ENCODE peak calls at places on chromosomes 13 and 19, in four cellular contexts. U is esophagus muscularis mucosa; T is uterus; H is CD4-positive, alpha-beta T cell. P is an unnamed sample.

GRCh38 chr13:20439261-20439660 is 86.4 kb downstream of the CRYL1 start:
- DNase-seq in U (no peak), T (no peak), H (no peak), P (no peak)

GRCh38 chr13:102642475-102642874 is 45.7 kb downstream of the TPP2 start:
- DNase-seq in U (no peak), T (peak), H (no peak), P (peak)

GRCh38 chr19:36972594-36972993 is 56.5 kb downstream of the ZNF568 start:
- DNase-seq in U (no peak), T (peak), H (no peak), P (no peak)

GRCh38 chr13:110471833-110472162 is 89.7 kb downstream of the RAB20 start:
- DNase-seq in U (no peak), T (no peak), H (no peak), P (no peak)

GRCh38 chr13:99916366-99917103 is 55.0 kb downstream of the ZIC5 start:
- DNase-seq in U (no peak), T (no peak), H (no peak), P (no peak)

GRCh38 chr13:56166864-56167263 is 973.9 kb upstream of the PRR20A start:
- DNase-seq in U (no peak), T (no peak), H (no peak), P (no peak)

GRCh38 chr13:97911311-97912138 is 42.0 kb upstream of the IPO5 start:
- DNase-seq in U (no peak), T (no peak), H (no peak), P (no peak)

GRCh38 chr19:18379803-18380747 is 5.9 kb upstream of the GDF15 start:
- DNase-seq in U (peak), T (peak), H (no peak), P (no peak)

GRCh38 chr19:14472202-14472961 is 2.8 kb downstream of the PTGER1 start:
- DNase-seq in U (peak), T (peak), H (peak), P (peak)

GRCh38 chr13:111913790-111914189 is 153.2 kb upstream of the SOX1 start:
- DNase-seq in U (peak), T (no peak), H (no peak), P (no peak)

GRCh38 chr19:13619203-13619632 is 112.9 kb upstream of the CACNA1A start:
- DNase-seq in U (no peak), T (no peak), H (no peak), P (no peak)

GRCh38 chr13:67048793-67049150 is 181.4 kb downstream of the PCDH9 start:
- DNase-seq in U (no peak), T (no peak), H (no peak), P (no peak)

GRCh38 chr13:106318941-106319411 is 216.5 kb downstream of the EFNB2 start:
- DNase-seq in U (no peak), T (peak), H (no peak), P (no peak)

GRCh38 chr13:50358221-50358620 is 343.0 kb downstream of the KCNRG start:
- DNase-seq in U (peak), T (peak), H (no peak), P (no peak)

GRCh38 chr13:77177646-77178045 is 149.2 kb downstream of the MYCBP2 start:
- DNase-seq in U (no peak), T (no peak), H (no peak), P (no peak)

GRCh38 chr19:45960595-45961235 is 12.9 kb downstream of the NOVA2 start:
- DNase-seq in U (no peak), T (no peak), H (no peak), P (no peak)

GRCh38 chr19:32418155-32418554 is 12.6 kb downstream of the DPY19L3 start:
- DNase-seq in U (no peak), T (no peak), H (no peak), P (no peak)

GRCh38 chr19:45526143-45526542 is 18.9 kb downstream of the VASP start:
- DNase-seq in U (no peak), T (peak), H (no peak), P (peak)

GRCh38 chr13:97226788-97227627 is 4.9 kb downstream of the MBNL2 start:
- DNase-seq in U (no peak), T (no peak), H (no peak), P (no peak)

GRCh38 chr19:5951338-5951861 is 26.5 kb downstream of the RANBP3 start:
- DNase-seq in U (no peak), T (no peak), H (no peak), P (peak)

GRCh38 chr13:107099661-107100060 is 531.7 kb upstream of the ARGLU1 start:
- DNase-seq in U (no peak), T (no peak), H (no peak), P (no peak)

GRCh38 chr13:25630327-25630726 is 258.6 kb downstream of the ATP8A2 start:
- DNase-seq in U (no peak), T (no peak), H (no peak), P (no peak)

GRCh38 chr13:82615043-82615442 is 1267.2 kb downstream of the SLITRK1 start:
- DNase-seq in U (no peak), T (no peak), H (no peak), P (no peak)

GRCh38 chr13:82614086-82614485 is 1268.2 kb downstream of the SLITRK1 start:
- DNase-seq in U (no peak), T (no peak), H (no peak), P (no peak)
- H3K27ac ChIP-seq in U (no peak), T (no peak), H (no peak), P (no peak)

GRCh38 chr19:16821081-16821480 is 8.1 kb upstream of the SIN3B start:
- DNase-seq in U (no peak), T (no peak), H (no peak), P (no peak)

GRCh38 chr19:16822648-16823047 is 6.5 kb upstream of the SIN3B start:
- DNase-seq in U (no peak), T (no peak), H (no peak), P (no peak)

GRCh38 chr19:16825312-16826168 is 3.7 kb upstream of the SIN3B start:
- DNase-seq in U (peak), T (peak), H (no peak), P (no peak)

GRCh38 chr19:16828990-16829821 is at the start of gene SIN3B:
- DNase-seq in U (peak), T (peak), H (peak), P (peak)

DNA sequence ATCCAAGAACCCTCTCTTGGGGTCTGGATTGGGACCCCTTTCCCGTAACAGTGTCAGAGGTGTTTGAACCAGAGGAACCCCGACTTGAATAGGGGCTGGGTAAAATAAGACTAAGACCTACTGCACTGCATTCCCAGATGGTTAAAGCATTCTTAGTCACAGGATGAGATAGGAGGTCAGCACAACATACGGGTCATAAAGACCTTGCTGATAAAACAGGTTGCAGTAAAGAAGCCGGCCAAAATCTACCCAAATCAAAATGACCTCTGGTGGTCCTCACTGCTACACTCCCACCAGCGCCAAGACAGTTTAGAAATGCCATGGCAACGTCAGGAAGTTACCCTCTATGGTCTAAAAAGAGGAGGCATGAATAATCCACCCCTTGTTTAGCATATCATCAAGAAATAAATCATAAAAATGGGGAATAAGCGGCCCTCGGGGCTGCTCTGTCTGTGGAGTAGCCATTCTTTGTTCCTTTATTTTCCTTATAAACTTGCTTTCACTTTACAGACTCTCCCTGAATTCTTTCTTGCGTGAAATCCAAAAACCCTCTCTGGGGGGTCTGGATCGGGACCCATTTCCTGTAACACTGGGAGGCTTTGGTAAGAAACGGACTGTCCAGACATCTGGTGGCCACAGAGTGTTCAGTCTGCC is 4.4 kb upstream of the SIN3B start:
- DNase-seq in U (no peak), T (peak), H (no peak), P (no peak)
- H3K27ac ChIP-seq in U (peak), T (peak), H (no peak), P (peak)

DNA sequence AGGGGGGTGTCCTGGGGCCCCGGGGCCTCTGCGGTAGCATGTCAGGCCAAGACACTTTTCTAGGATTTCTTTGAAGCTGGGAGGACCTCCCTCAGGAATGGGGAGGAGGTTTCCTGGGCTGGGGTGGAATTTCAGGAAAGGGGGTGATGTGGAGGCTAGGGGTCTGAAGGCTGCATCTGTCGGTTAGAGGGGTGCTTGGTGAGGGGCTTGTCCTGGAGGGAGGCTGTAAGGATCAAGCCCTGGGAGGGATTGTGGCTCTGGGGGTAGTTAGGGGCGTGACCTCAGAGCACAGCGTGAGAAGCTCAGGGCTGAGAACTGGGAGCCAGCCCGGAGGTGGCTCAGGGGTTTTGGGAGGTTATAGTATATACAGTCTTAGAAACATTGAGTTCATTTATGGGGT is 1.6 kb downstream of the RRAS start:
- DNase-seq in U (no peak), T (peak), H (no peak), P (no peak)
- H3K27ac ChIP-seq in U (peak), T (peak), H (no peak), P (peak)

DNA sequence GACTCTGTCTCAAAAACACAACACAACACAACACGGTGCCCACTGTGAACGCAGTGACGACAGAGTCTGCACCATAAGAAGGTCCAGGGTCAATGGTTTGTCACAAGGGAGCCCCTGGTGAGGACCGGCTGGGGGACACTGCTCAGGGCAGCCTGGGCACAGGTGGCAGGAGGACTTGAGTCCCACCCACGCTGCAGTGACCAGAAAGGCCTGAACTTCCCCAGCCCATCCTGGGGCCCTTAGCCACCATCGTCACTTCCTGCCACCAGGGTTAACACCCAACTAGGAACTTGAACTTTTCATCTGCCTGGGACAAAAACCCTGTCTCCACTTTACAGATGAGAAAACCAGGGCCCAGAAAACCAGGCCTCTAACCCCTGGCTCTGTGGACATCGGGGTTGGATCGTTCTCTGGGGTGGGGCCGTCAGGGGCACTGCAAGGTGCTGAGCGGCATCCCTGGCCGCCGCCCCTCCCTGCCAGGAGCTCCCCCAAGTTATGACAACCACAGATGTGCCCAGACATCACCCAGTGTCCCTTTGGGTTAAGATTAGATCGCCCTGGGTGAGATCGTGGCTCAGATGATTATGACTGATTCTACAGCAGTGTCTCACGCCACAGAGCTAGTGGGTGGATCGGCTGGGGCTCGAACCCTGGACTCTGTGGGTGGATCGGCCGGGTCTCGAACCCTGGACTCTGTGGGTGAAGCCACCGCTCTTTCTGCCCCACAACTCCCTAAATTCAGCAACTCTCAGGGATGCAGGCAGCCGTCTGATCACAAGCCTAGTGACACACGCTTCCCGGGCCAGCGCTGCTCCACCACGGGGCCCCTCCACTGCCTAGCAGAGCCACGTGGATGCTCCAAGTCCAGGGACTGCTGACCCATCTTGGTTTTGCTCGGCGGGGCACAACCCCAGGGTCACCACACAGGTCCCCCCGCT is 14.0 kb downstream of the MOB3A start:
- DNase-seq in U (no peak), T (no peak), H (no peak), P (no peak)
- H3K27ac ChIP-seq in U (peak), T (peak), H (peak), P (no peak)